ENCODE peak calls at places on chromosomes 6 and 20, in four cellular contexts. V is HL-60, I is GM12878, O is K562. D is an unnamed sample.

GRCh38 chr20:33005132-33005566 is 916 bp upstream of the SUN5 start:
- DNase-seq in O (peak; percentile 75), I (no peak), V (peak; percentile 59), D (no peak)

GRCh38 chr20:17806739-17807441 is 107.1 kb downstream of the BANF2 start:
- DNase-seq in I (no peak), O (peak; percentile 12), V (no peak), D (no peak)

GRCh38 chr20:46963758-46964181 is 69.1 kb downstream of the EYA2 start:
- DNase-seq in I (no peak), O (no peak), V (no peak), D (no peak)

GRCh38 chr6:6696867-6697531 is 108.5 kb downstream of the LY86 start:
- DNase-seq in O (peak; percentile 74), I (no peak), V (peak; percentile 94), D (no peak)

GRCh38 chr6:44222987-44223470 is 366 bp upstream of the SLC29A1 start:
- DNase-seq in I (no peak), V (no peak), O (no peak), D (no peak)

GRCh38 chr20:33667245-33668086 is 723 bp downstream of the ACTL10 start:
- DNase-seq in O (peak; percentile 27), I (no peak), V (peak; percentile 35), D (peak; percentile 83)

GRCh38 chr6:118216751-118217150 is 309.7 kb downstream of the SLC35F1 start:
- DNase-seq in O (no peak), I (no peak), V (no peak), D (no peak)

GRCh38 chr6:83051386-83052172 is 14.1 kb downstream of the UBE3D start:
- DNase-seq in V (no peak), I (no peak), O (no peak), D (no peak)

GRCh38 chr6:65638047-65638831 is 68.8 kb downstream of the EYS start:
- DNase-seq in I (no peak), O (no peak), V (no peak), D (no peak)

DNA sequence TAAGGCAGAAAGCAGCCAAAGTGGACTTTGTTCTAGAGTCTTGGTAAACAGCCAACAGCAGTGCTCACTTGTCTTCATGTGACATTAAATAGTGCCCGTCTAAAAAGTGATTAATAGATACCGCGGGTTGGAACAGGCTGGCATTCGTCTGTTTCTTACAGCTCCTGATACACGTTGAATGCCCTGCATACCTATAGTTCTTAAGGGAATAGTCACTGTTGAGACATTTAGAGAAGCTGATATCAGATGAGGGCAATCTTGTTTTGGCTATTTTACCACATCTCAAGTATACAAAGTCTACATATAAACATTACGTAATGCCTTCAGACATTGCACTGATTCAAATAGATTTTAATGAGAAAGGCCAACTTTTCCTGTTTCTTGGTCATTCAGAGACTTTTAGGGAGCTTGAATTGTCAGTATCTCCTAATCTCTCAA is 374.9 kb upstream of the FLRT3 start:
- DNase-seq in I (no peak), V (no peak), O (no peak), D (no peak)
- TF ChIP-seq SPI1 in I (no peak), V (no peak), O (no peak), D (no peak)

GRCh38 chr20:38752029-38752428 is 3.8 kb downstream of the ACTR5 start:
- DNase-seq in V (no peak), O (no peak), I (no peak), D (no peak)

GRCh38 chr20:38754924-38755323 is 6.7 kb downstream of the ACTR5 start:
- DNase-seq in I (no peak), O (no peak), V (no peak), D (no peak)

GRCh38 chr20:38748097-38748862 is at the start of gene ACTR5:
- DNase-seq in V (peak; percentile 91), O (peak; percentile 96), I (peak; percentile 76), D (peak; percentile 94)

GRCh38 chr20:38748863-38749153 is 548 bp downstream of the ACTR5 start:
- DNase-seq in I (no peak), O (no peak), V (no peak), D (no peak)

DNA sequence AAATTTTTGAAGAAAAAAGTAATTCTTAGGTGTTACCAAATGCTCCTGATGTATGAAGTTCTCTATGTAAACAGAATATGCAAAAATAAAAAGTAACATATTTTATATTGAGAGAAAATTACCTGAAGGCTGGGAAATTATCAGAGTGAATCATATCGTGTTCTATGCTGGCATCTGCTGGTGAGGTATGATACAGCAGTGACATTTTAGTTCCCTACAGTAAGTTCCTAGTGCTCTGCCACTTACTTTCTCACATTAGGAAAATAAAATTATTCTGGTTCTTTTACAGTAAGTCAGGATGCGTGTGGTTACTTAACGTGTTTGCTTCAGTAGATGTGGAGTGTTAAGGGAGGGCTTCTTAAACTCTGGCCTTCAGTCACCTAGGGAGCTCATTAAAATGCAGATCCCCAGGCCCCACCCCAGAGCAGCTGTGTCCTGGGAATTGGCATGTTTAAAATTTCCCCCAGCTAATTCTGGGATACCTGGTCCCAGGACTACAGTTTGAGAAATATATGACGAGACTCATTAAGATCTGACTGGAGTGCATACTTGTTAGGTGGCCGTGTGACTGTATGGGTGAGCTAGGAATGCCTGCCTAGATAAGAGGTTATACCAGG is 3.2 kb downstream of the ACTR5 start:
- DNase-seq in O (peak; percentile 36), V (no peak), I (no peak), D (no peak)
- TF ChIP-seq SPI1 in O (no peak), V (no peak), I (no peak), D (no peak)

DNA sequence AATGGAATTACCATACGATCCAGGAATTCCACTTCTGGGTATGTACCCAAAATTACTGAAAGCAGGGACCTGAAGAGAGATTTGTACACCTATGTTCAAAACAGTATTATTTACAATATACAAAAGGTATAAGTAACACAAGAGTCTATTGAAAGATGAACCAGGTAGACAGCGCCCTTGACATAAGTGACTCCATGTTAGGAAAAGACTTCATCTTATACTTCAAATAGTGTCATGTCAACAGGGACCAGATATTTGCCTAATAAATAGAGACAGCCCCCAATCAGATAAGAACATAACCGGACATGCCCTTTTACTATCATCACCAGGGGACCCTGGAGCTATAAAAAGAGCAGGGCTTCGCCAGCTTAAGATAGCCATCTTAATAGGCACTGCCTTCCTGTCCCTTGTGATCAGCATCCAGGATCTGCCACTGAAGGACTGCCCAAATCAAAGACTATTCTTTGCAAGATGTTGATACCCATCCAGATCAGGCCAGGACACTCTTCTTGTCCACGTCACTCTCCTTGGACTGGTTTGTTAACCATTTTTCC is 309.0 kb upstream of the SULF2 start:
- DNase-seq in V (no peak), I (no peak), O (no peak), D (no peak)
- TF ChIP-seq SPI1 in V (no peak), I (no peak), O (no peak), D (no peak)

GRCh38 chr6:126170433-126170832 is 169.5 kb upstream of the CENPW start:
- DNase-seq in V (no peak), O (no peak), I (no peak), D (no peak)

GRCh38 chr6:126174697-126175096 is 165.2 kb upstream of the CENPW start:
- DNase-seq in I (no peak), O (no peak), V (no peak), D (no peak)

GRCh38 chr6:126167726-126168125 is 172.2 kb upstream of the CENPW start:
- DNase-seq in V (no peak), I (no peak), O (no peak), D (no peak)

GRCh38 chr6:126172151-126172550 is 167.8 kb upstream of the CENPW start:
- DNase-seq in V (no peak), I (no peak), O (no peak), D (no peak)

DNA sequence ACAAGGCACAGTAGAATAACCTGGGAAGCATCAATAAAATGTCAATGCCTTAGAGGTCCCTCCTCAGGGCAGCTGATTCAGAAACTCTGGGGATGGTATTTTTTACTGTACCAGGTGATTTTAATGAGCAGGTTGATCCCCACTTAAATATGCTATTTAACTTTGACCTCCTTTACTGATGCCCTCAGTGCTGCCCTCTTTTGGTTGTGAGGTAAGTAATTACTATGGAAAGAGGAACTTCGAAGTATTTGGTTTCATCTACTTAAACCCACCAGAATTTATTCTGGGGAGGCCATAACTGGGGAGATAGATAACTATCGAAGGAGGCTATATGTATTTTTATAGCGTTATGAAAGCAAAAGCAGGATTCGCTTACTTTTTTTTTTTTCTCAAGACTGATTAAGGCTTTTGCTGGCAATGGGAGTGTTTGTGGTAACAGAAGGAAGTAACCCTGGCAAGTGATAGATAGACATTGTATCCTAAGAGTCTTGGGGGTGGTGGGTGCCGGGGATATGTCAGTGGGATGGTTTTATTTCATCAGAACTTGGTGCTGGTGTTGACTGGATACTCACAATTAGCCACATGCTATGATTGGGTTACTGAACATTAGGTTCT is 168.9 kb upstream of the CENPW start:
- DNase-seq in V (peak; percentile 59), I (peak; percentile 20), O (no peak), D (no peak)
- TF ChIP-seq SPI1 in V (peak; percentile 32), I (no peak), O (peak; percentile 43), D (peak; percentile 43)

D was measured in GM12891.